ENCODE peak calls at places on chromosomes 6 and 20, in five cellular contexts. H, R, Y, D and A are unnamed samples. For H3K9me3, the result is how much of the 10 kb centered on the place peaks cover.

GRCh38 chr6:34027445-34027936 is 118.4 kb downstream of the GRM4 start:
- DNase-seq in H (peak), R (peak), D (peak), Y (peak), A (peak)

GRCh38 chr6:109606362-109606761 is 84.6 kb downstream of the AK9 start:
- DNase-seq in D (no peak), R (no peak), H (no peak), Y (peak), A (no peak)

GRCh38 chr20:57428611-57429496 is 37.7 kb downstream of the RBM38 start:
- DNase-seq in H (no peak), Y (no peak), D (peak), R (no peak), A (no peak)

GRCh38 chr6:43937236-43938177 is 167.5 kb downstream of the VEGFA start:
- DNase-seq in D (no peak), H (no peak), R (no peak), Y (no peak), A (peak)

GRCh38 chr6:128365520-128366160 is 154.8 kb downstream of the PTPRK start:
- DNase-seq in D (no peak), Y (no peak), H (no peak), R (no peak), A (no peak)

GRCh38 chr6:103000686-103001085 is 1607.2 kb downstream of the GRIK2 start:
- DNase-seq in R (no peak), H (no peak), D (no peak), Y (no peak), A (no peak)

GRCh38 chr6:37225350-37226169 is 32.0 kb upstream of the TBC1D22B start:
- DNase-seq in Y (no peak), R (no peak), H (no peak), D (no peak), A (no peak)

GRCh38 chr20:13212750-13213149 is 8.3 kb upstream of the ISM1 start:
- DNase-seq in Y (no peak), R (no peak), D (no peak), H (no peak), A (no peak)

GRCh38 chr20:51697119-51697826 is 70.9 kb downstream of the ATP9A start:
- DNase-seq in Y (no peak), D (no peak), R (no peak), H (no peak), A (no peak)

GRCh38 chr6:53811082-53811481 is 16.3 kb downstream of the LRRC1 start:
- DNase-seq in Y (no peak), H (no peak), D (peak), R (no peak), A (no peak)

GRCh38 chr6:109305028-109305427 is 77.2 kb downstream of the CD164 start:
- DNase-seq in H (no peak), Y (no peak), R (no peak), D (no peak), A (no peak)

GRCh38 chr6:42230320-42231034 is 12.8 kb upstream of the MRPS10 start:
- DNase-seq in D (no peak), R (no peak), Y (no peak), H (no peak), A (no peak)

GRCh38 chr20:61959301-61959700 is 106.4 kb downstream of the TAF4 start:
- DNase-seq in R (no peak), Y (no peak), D (peak), H (no peak), A (no peak)

GRCh38 chr6:24720131-24720603 is 1.2 kb upstream of the C6orf62 start:
- DNase-seq in D (peak), Y (peak), R (peak), H (peak), A (peak)

GRCh38 chr6:44039191-44039719 is 88.0 kb downstream of the MRPL14 start:
- DNase-seq in D (peak), H (no peak), Y (no peak), R (no peak), A (no peak)

GRCh38 chr6:40937491-40937890 is 101.5 kb downstream of the UNC5CL start:
- DNase-seq in H (no peak), Y (no peak), D (no peak), R (no peak), A (no peak)

GRCh38 chr6:157323114-157323923 is at the start of gene TMEM242:
- DNase-seq in D (peak), Y (peak), H (peak), R (peak), A (peak)

GRCh38 chr6:111972714-111973678 is 80.9 kb upstream of the CCN6 start:
- DNase-seq in Y (peak), D (no peak), H (peak), R (peak), A (no peak)

GRCh38 chr6:1316482-1317220 is 4.8 kb downstream of the FOXQ1 start:
- DNase-seq in H (no peak), R (no peak), Y (no peak), D (no peak), A (no peak)

GRCh38 chr6:32883789-32884188 is 29.8 kb downstream of the PSMB9 start:
- DNase-seq in R (no peak), Y (no peak), D (no peak), H (peak), A (no peak)

GRCh38 chr6:41352396-41352795 is 17.0 kb downstream of the NCR2 start:
- DNase-seq in H (no peak), R (no peak), D (no peak), Y (no peak), A (no peak)

GRCh38 chr20:38395165-38395564 is 40.0 kb downstream of the SNHG17 start:
- DNase-seq in Y (no peak), D (no peak), H (no peak), R (no peak), A (no peak)

GRCh38 chr20:9329356-9330092 is 184.9 kb upstream of the LAMP5 start:
- DNase-seq in R (no peak), D (no peak), H (no peak), Y (no peak), A (no peak)

GRCh38 chr6:110322151-110323003 is 35.8 kb downstream of the METTL24 start:
- DNase-seq in Y (no peak), H (no peak), D (no peak), R (no peak), A (no peak)

GRCh38 chr6:43644940-43645612 is at the start of gene RSPH9:
- DNase-seq in Y (peak), H (peak), D (peak), R (peak), A (peak)

GRCh38 chr20:57708694-57709673 is 831 bp downstream of the PMEPA1 start:
- DNase-seq in R (peak), D (no peak), H (peak), Y (peak), A (no peak)

GRCh38 chr6:159844737-159845645 is 44.9 kb downstream of the PNLDC1 start:
- DNase-seq in Y (no peak), H (no peak), D (no peak), R (no peak), A (no peak)

GRCh38 chr6:79005024-79005423 is 73.0 kb downstream of the PHIP start:
- DNase-seq in H (no peak), D (no peak), R (no peak), Y (no peak), A (no peak)

GRCh38 chr6:158050107-158050735 is 68.6 kb downstream of the SYNJ2 start:
- DNase-seq in H (no peak), D (no peak), Y (no peak), R (no peak), A (no peak)

GRCh38 chr6:42940493-42941045 is 11.3 kb downstream of the CNPY3 start:
- DNase-seq in D (no peak), H (no peak), Y (no peak), R (no peak), A (no peak)

GRCh38 chr6:32954983-32955802 is 2.3 kb upstream of the HLA-DMA start:
- DNase-seq in Y (peak), H (no peak), D (no peak), R (no peak), A (no peak)

GRCh38 chr6:142893088-142893487 is 51.9 kb downstream of the HIVEP2 start:
- DNase-seq in Y (no peak), R (no peak), D (no peak), H (no peak), A (no peak)

GRCh38 chr6:151228788-151229400 is 10.9 kb upstream of the AKAP12 start:
- DNase-seq in H (no peak), R (no peak), D (no peak), Y (no peak), A (no peak)

GRCh38 chr20:15928946-15929345 is 644.3 kb downstream of the KIF16B start:
- DNase-seq in Y (no peak), R (no peak), H (no peak), D (no peak), A (no peak)
- H3K9me3 ChIP-seq in Y (under half), R (under half), H (under half), D (under half), A (under half)

DNA sequence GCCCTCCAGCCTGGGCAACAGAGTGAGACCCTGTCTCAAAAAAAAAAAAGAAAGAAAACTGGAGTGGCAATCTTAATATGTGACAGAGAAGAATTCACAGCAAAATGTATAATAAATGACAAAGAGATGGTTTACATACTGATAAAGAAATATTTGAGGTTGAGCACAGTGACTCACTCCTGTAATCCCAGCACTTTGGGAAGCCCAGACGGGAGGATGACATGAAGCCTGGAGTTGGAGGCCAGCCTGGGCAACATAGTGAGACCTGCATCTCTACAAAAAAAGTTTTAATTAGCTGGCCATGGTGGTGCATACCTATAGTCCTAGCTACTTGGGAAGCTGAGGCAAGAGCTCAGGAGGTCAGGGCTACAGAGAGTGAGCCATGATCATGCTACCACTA is 12.4 kb upstream of the DEFB118 start:
- DNase-seq in D (no peak), H (no peak), R (no peak), Y (no peak), A (no peak)
- H3K9me3 ChIP-seq in D (under half), H (under half), R (under half), Y (under half), A (under half)

DNA sequence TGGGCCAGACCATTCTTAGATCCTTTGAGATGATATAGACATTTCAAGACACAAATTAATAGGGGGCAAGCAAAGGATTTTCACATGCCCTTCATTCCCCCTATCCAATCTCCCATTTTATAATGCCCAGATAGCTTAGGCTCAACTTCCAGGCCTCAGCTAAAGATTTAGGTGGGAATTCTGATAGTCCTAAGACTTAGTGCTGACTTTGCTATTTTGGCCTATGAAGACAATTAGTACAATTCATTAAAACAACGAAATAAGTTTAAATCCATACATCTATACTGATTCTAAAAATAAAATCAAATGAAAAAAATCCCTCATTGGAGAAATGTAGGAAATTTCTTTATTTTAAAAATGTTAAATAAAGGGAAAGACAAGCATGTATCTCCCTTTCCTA is 259.5 kb downstream of the CBLN4 start:
- DNase-seq in Y (no peak), H (no peak), R (no peak), D (no peak), A (no peak)
- H3K9me3 ChIP-seq in Y (under half), H (under half), R (under half), D (under half), A (under half)

GRCh38 chr6:137654365-137654981 is 160.3 kb upstream of the OLIG3 start:
- DNase-seq in D (no peak), H (no peak), Y (no peak), R (no peak), A (no peak)

GRCh38 chr6:137650720-137651119 is 156.5 kb upstream of the OLIG3 start:
- DNase-seq in H (no peak), R (no peak), D (no peak), Y (no peak), A (no peak)

GRCh38 chr6:137653698-137654059 is 159.5 kb upstream of the OLIG3 start:
- DNase-seq in H (no peak), D (no peak), R (no peak), Y (no peak), A (no peak)

GRCh38 chr6:137652961-137653697 is 158.9 kb upstream of the OLIG3 start:
- DNase-seq in Y (no peak), R (no peak), H (no peak), D (no peak), A (no peak)

DNA sequence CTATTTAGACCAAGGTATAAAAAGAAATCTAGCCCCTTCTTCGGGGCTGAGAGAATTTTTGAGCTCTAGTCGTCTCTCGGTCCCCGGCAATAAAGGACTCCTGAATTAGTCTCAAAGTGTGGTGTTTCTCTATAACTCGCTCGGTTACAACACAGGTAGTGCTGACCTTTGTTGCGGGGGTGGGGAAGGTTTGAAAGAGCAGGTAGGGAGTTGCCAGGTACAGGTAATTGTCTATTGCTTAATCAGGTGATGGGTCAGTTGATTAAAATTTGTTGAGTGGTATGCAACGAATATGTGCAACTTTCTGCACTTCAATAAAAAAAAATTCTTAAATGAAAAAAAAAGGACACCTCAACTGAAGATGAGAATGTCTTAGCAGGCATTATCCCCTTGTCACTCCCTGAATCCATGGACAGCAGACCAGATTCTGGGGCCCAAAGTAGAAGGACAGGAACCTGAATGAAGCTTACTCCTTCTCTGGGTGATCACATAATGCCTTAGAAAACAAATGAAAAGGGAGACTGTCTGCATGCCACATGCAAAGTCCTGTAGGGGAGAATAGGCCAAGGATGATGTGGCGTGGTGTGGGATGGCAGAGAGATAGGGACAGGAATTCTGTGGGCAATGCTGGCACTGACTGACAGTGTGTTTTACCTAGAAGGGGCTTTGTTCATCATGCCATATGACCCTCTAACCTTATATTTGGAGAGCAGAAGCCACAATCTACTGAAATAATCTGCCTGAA is 157.6 kb upstream of the OLIG3 start:
- DNase-seq in R (no peak), Y (no peak), D (peak), H (no peak), A (no peak)
- H3K9me3 ChIP-seq in R (under half), Y (under half), D (under half), H (under half), A (under half)

DNA sequence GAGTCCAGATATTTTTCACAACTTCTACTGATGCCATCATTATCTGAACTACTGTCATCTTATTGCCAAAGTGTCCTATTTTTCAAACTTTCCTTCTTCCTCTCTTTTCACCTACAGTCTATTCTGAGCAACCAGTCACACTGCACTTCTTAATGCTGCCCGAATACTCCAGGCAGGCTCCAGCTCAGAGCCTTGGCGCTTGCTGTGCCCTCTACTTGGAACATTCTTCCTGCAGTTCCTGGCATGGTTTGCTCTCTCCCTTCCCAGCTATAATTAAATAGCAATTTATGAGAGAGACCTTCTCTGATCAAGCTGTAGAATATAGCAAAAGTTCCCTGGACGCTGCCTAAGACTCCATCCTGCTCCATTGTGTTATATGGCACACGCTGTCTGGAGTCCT is 831.6 kb downstream of the QKI start:
- DNase-seq in Y (no peak), R (no peak), D (no peak), H (no peak), A (no peak)
- H3K9me3 ChIP-seq in Y (under half), R (under half), D (under half), H (under half), A (under half)

GRCh38 chr6:168385858-168386735 is 54.9 kb upstream of the SMOC2 start:
- DNase-seq in D (peak), R (no peak), Y (no peak), H (no peak), A (no peak)
- H3K9me3 ChIP-seq in D (under half), R (under half), Y (under half), H (under half), A (under half)

DNA sequence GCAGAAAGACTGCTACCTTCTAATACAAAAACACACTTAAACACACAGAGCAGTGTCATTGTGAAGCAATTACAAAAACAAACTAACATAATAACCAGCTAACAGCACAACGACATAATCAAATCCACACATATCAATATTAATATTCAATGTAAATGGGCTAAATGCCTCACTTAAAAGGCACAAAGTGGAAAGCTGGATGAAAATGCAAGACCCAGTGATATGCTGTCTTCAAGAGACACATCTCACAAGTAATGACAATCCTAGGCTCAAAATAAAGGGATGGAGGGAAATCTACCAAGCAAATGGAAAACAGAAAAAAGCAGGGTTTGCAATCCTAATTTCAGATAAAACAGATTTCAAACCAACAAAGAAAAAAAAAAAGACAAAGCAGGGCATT is 67.8 kb upstream of the HTR1E start:
- DNase-seq in D (no peak), H (no peak), Y (no peak), R (no peak), A (no peak)
- H3K9me3 ChIP-seq in D (under half), H (half or more), Y (under half), R (under half), A (under half)